ENCODE peak calls at places on chromosomes 1 and 21, in nine cellular contexts. Z is breast epithelium, S is left lung, A is H9, O is thyroid gland, N is psoas muscle, K is small intestine, Y is DND-41, U is cardiac muscle cell. Q is an unnamed sample.

GRCh38 chr1:229620876-229621275 is 5.0 kb downstream of the TAF5L start:
- DNase-seq in Z (no peak), S (no peak), A (no peak), O (no peak), N (peak; percentile 41), K (no peak), Y (no peak), U (peak; percentile 80), Q (no peak)

GRCh38 chr1:91685994-91686393 is 185.3 kb downstream of the CDC7 start:
- DNase-seq in Z (no peak), S (no peak), A (no peak), O (no peak), N (no peak), K (peak; percentile 52), Y (no peak), U (no peak), Q (no peak)

GRCh38 chr1:78839704-78840277 is 166.7 kb downstream of the ADGRL4 start:
- DNase-seq in Z (no peak), S (no peak), A (no peak), O (peak; percentile 7), N (no peak), K (peak; percentile 38), Y (peak; percentile 17), U (peak; percentile 59), Q (no peak)

GRCh38 chr1:156727492-156727891 is 777 bp upstream of the METTL25B start:
- DNase-seq in Z (no peak), S (no peak), A (no peak), O (no peak), N (no peak), K (no peak), Y (no peak), U (no peak), Q (no peak)

GRCh38 chr21:14918542-14918941 is 146.3 kb downstream of the NRIP1 start:
- DNase-seq in Z (no peak), S (no peak), A (no peak), O (no peak), N (no peak), K (no peak), Y (no peak), U (peak; percentile 36), Q (no peak)

GRCh38 chr1:91345395-91346005 is 59.1 kb downstream of the HFM1 start:
- DNase-seq in Z (no peak), S (no peak), A (no peak), O (no peak), N (no peak), K (no peak), Y (no peak), U (peak; percentile 48), Q (no peak)

GRCh38 chr1:231424950-231425805 is 3.1 kb upstream of the EGLN1 start:
- DNase-seq in Z (no peak), S (no peak), A (no peak), O (peak; percentile 38), N (peak; percentile 62), K (no peak), Y (no peak), U (no peak), Q (no peak)

GRCh38 chr1:153608742-153609584 is 4.0 kb downstream of the S100A16 start:
- DNase-seq in Z (peak; percentile 79), S (peak; percentile 80), A (peak; percentile 91), O (peak; percentile 54), N (peak; percentile 87), K (peak; percentile 98), Y (no peak), U (peak; percentile 91), Q (no peak)

GRCh38 chr1:173332026-173332425 is 124.9 kb upstream of the TNFSF4 start:
- DNase-seq in Z (no peak), S (peak; percentile 37), A (no peak), O (no peak), N (peak; percentile 29), K (no peak), Y (no peak), U (peak; percentile 58), Q (no peak)

GRCh38 chr1:84715620-84716019 is 25.4 kb upstream of the SSX2IP start:
- DNase-seq in Z (no peak), S (no peak), A (no peak), O (no peak), N (no peak), K (no peak), Y (no peak), U (no peak), Q (no peak)

GRCh38 chr1:230277201-230277771 is 148.8 kb downstream of the PGBD5 start:
- DNase-seq in Z (peak; percentile 35), S (no peak), A (peak; percentile 93), O (no peak), N (no peak), K (no peak), Y (peak; percentile 65), U (no peak), Q (no peak)

GRCh38 chr1:243325305-243325890 is 69.6 kb downstream of the SDCCAG8 start:
- DNase-seq in Z (no peak), S (no peak), A (no peak), O (no peak), N (no peak), K (peak; percentile 54), Y (peak; percentile 18), U (peak; percentile 78), Q (no peak)

GRCh38 chr1:229434005-229434640 is at the start of gene ACTA1:
- DNase-seq in Z (no peak), S (no peak), A (peak; percentile 83), O (no peak), N (peak; percentile 63), K (no peak), Y (no peak), U (no peak), Q (no peak)

GRCh38 chr1:42456754-42457089 is 379 bp downstream of the PPCS start:
- DNase-seq in Z (no peak), S (peak; percentile 62), A (peak; percentile 70), O (peak; percentile 63), N (peak; percentile 43), K (peak; percentile 76), Y (peak; percentile 72), U (peak; percentile 63), Q (no peak)

GRCh38 chr1:214567481-214567980 is 16.1 kb upstream of the PTPN14 start:
- DNase-seq in Z (no peak), S (no peak), A (no peak), O (no peak), N (no peak), K (no peak), Y (no peak), U (no peak), Q (no peak)

GRCh38 chr1:214566158-214567104 is 15.0 kb upstream of the PTPN14 start:
- DNase-seq in Z (no peak), S (no peak), A (no peak), O (no peak), N (no peak), K (no peak), Y (no peak), U (peak; percentile 57), Q (no peak)

GRCh38 chr1:214570442-214570841 is 19.0 kb upstream of the PTPN14 start:
- DNase-seq in Z (no peak), S (no peak), A (no peak), O (no peak), N (no peak), K (no peak), Y (no peak), U (peak; percentile 48), Q (no peak)

GRCh38 chr1:214569357-214570004 is 18.1 kb upstream of the PTPN14 start:
- DNase-seq in Z (no peak), S (no peak), A (no peak), O (no peak), N (no peak), K (no peak), Y (no peak), U (peak; percentile 25), Q (no peak)

GRCh38 chr1:214568328-214568727 is 16.9 kb upstream of the PTPN14 start:
- DNase-seq in Z (no peak), S (no peak), A (no peak), O (peak; percentile 57), N (no peak), K (no peak), Y (no peak), U (peak; percentile 82), Q (no peak)
- H3K4me1 ChIP-seq in Z (peaks cover 3% of the 10 kb centered on the region), S (no peaks in the 10 kb centered on the region), A (no peaks in the 10 kb centered on the region), O (peaks cover 3% of the 10 kb centered on the region), N (peaks cover 5% of the 10 kb centered on the region), K (no peaks in the 10 kb centered on the region), Y (no peaks in the 10 kb centered on the region), U (no peaks in the 10 kb centered on the region), Q (no peaks in the 10 kb centered on the region)

DNA sequence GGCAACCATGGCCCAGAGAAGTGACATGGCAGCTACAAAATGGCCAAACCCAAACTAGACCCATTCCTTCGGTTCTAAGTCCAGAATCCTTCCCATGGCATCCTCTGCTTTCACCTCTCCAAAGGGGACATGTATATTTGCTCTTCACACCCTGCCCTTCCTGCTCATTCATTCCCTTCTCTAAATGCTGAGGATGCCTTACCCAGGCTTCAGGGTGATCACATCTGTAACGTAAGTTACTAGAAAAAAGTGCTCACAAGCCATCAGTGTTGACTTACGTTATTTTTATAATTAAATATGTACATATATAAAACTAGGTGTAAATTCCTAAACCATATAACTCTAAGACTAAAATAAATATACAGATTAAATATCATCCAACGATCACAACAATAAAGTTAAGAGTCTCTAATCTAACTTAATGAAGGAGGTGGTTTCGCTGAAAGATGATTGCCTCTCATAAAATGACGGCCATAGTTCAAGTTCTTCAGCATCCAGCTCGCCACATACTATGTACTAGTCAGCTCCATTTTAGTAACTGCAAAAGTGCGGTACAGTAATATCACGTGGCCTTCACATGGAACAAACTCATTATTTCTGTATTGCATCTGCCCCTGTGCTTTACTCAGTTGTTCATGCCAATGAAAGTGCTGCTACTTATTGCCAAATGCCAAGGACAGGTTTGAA is 74.6 kb downstream of the TENT5C start:
- DNase-seq in Z (no peak), S (no peak), A (no peak), O (no peak), N (no peak), K (peak; percentile 48), Y (no peak), U (no peak), Q (no peak)
- H3K27ac ChIP-seq in Z (no peak overlapping the region), S (no peak overlapping the region), A (no peak overlapping the region), O (no peak overlapping the region), N (peak overlapping the region; percentile 88), K (no peak overlapping the region), Y (no peak overlapping the region), U (no peak overlapping the region), Q (no peak overlapping the region)

GRCh38 chr1:175690926-175691325 is 52.5 kb downstream of the TNR start:
- DNase-seq in Z (no peak), S (no peak), A (no peak), O (no peak), N (no peak), K (no peak), Y (no peak), U (no peak), Q (no peak)
- H3K4me1 ChIP-seq in Z (no peaks in the 10 kb centered on the region), S (no peaks in the 10 kb centered on the region), A (no peaks in the 10 kb centered on the region), O (no peaks in the 10 kb centered on the region), N (no peaks in the 10 kb centered on the region), K (no peaks in the 10 kb centered on the region), Y (no peaks in the 10 kb centered on the region), U (no peaks in the 10 kb centered on the region), Q (no peaks in the 10 kb centered on the region)

DNA sequence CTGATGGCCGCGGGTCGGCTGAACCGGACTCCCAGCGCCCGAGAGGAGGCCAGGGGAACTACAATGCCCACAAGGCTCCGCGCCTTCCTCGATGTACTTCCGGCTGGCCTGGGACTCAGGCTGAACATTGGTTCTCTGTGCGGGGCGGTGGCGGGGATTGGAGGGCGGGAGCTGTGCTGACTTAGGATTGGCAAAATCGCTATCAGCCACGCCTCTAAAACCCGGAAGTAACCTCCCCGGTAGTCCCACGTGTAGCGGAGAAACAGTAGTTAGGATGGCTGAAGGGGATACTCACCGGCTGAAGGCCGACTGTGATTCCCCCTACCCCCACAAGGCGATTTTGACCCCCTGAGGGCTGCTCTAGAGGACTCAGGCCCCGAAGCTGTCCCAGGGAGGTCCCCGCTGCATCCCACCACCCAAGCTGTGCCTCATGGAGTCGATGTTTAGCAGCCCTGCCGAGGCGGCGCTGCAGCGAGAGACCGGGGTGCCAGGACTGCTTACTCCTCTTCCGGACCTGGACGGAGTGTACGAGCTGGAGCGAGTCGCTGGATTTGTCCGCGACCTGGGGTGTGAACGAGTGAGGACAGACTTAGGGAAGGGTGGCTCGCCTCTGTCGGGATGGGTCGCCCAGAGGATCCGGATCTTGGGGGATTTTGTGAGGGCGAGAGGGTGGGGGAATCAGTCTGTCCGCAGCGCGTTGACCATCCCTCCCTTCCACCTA is at the start of gene DPH2:
- DNase-seq in Z (peak; percentile 97), S (peak; percentile 98), A (peak; percentile 99), O (peak; percentile 99), N (peak; percentile 98), K (peak; percentile 97), Y (peak; percentile 98), U (peak; percentile 98), Q (peak; percentile 92)
- H3K27ac ChIP-seq in Z (no peak within 1 kb of the TSS), S (no peak within 1 kb of the TSS), A (no peak within 1 kb of the TSS), O (no peak within 1 kb of the TSS), N (peak within 1 kb of the TSS; percentile 97), K (no peak within 1 kb of the TSS), Y (peak within 1 kb of the TSS; percentile 72), U (no peak within 1 kb of the TSS), Q (peak within 1 kb of the TSS; percentile 46)